ENCODE peak calls at places on chromosome X, in ten cellular contexts. One of them, this sample, is unnamed.

GRCh38 chrX:23902419-23902818 is 5.3 kb downstream of the APOO start:
- DNase-seq in right cardiac atrium: no peak
- DNase-seq in effector memory CD4-positive, alpha-beta T cell: no peak
- DNase-seq in EL: peak
- DNase-seq in stimulated activated CD8-positive, alpha-beta memory T cell treated with anti-CD3 and anti-CD28 coated beads, Interleukin-12 subunit alpha, Interleukin-12 subunit beta, amount 100 ng/mL, for 4 hours: no peak
- DNase-seq in IMR-90: peak
- DNase-seq in AG08396: peak
- DNase-seq in activated CD8-positive, alpha-beta T cell treated with anti-CD3 and anti-CD28 coated beads for 36 hours: no peak
- DNase-seq in activated T-helper 1 cell treated with anti-CD3 and anti-CD28 coated beads, Interleukin-12 subunit alpha, Interleukin-12 subunit beta, Interleukin-2, Interleukin-4 antibody, amounts not matched to agents 30 ng/mL and 10 ng/mL and 1 ng/mL, durations not matched to agents 14 hours and 24 hours and 36 hours: no peak
- DNase-seq in A549: no peak
- DNase-seq in this sample: no peak

GRCh38 chrX:44314259-44314734 is 29.2 kb downstream of the EFHC2 start:
- DNase-seq in right cardiac atrium: peak
- DNase-seq in effector memory CD4-positive, alpha-beta T cell: no peak
- DNase-seq in EL: peak
- DNase-seq in stimulated activated CD8-positive, alpha-beta memory T cell treated with anti-CD3 and anti-CD28 coated beads, Interleukin-12 subunit alpha, Interleukin-12 subunit beta, amount 100 ng/mL, for 4 hours: no peak
- DNase-seq in IMR-90: peak
- DNase-seq in AG08396: peak
- DNase-seq in activated CD8-positive, alpha-beta T cell treated with anti-CD3 and anti-CD28 coated beads for 36 hours: peak
- DNase-seq in activated T-helper 1 cell treated with anti-CD3 and anti-CD28 coated beads, Interleukin-12 subunit alpha, Interleukin-12 subunit beta, Interleukin-2, Interleukin-4 antibody, amounts not matched to agents 30 ng/mL and 10 ng/mL and 1 ng/mL, durations not matched to agents 14 hours and 24 hours and 36 hours: no peak
- DNase-seq in A549: no peak
- DNase-seq in this sample: peak

GRCh38 chrX:68292471-68292870 is 140.8 kb downstream of the OPHN1 start:
- DNase-seq in right cardiac atrium: no peak
- DNase-seq in effector memory CD4-positive, alpha-beta T cell: no peak
- DNase-seq in EL: peak
- DNase-seq in stimulated activated CD8-positive, alpha-beta memory T cell treated with anti-CD3 and anti-CD28 coated beads, Interleukin-12 subunit alpha, Interleukin-12 subunit beta, amount 100 ng/mL, for 4 hours: no peak
- DNase-seq in IMR-90: peak
- DNase-seq in AG08396: no peak
- DNase-seq in activated CD8-positive, alpha-beta T cell treated with anti-CD3 and anti-CD28 coated beads for 36 hours: no peak
- DNase-seq in activated T-helper 1 cell treated with anti-CD3 and anti-CD28 coated beads, Interleukin-12 subunit alpha, Interleukin-12 subunit beta, Interleukin-2, Interleukin-4 antibody, amounts not matched to agents 30 ng/mL and 10 ng/mL and 1 ng/mL, durations not matched to agents 14 hours and 24 hours and 36 hours: no peak
- DNase-seq in A549: no peak
- DNase-seq in this sample: no peak

GRCh38 chrX:10399152-10399741 is 221.1 kb downstream of the MID1 start:
- DNase-seq in right cardiac atrium: no peak
- DNase-seq in effector memory CD4-positive, alpha-beta T cell: no peak
- DNase-seq in EL: no peak
- DNase-seq in stimulated activated CD8-positive, alpha-beta memory T cell treated with anti-CD3 and anti-CD28 coated beads, Interleukin-12 subunit alpha, Interleukin-12 subunit beta, amount 100 ng/mL, for 4 hours: no peak
- DNase-seq in IMR-90: peak
- DNase-seq in AG08396: no peak
- DNase-seq in activated CD8-positive, alpha-beta T cell treated with anti-CD3 and anti-CD28 coated beads for 36 hours: no peak
- DNase-seq in activated T-helper 1 cell treated with anti-CD3 and anti-CD28 coated beads, Interleukin-12 subunit alpha, Interleukin-12 subunit beta, Interleukin-2, Interleukin-4 antibody, amounts not matched to agents 30 ng/mL and 10 ng/mL and 1 ng/mL, durations not matched to agents 14 hours and 24 hours and 36 hours: no peak
- DNase-seq in A549: no peak
- DNase-seq in this sample: no peak

GRCh38 chrX:52988985-52989917 is 30.9 kb upstream of the FAM156A start:
- DNase-seq in right cardiac atrium: no peak
- DNase-seq in effector memory CD4-positive, alpha-beta T cell: no peak
- DNase-seq in EL: no peak
- DNase-seq in stimulated activated CD8-positive, alpha-beta memory T cell treated with anti-CD3 and anti-CD28 coated beads, Interleukin-12 subunit alpha, Interleukin-12 subunit beta, amount 100 ng/mL, for 4 hours: no peak
- DNase-seq in IMR-90: no peak
- DNase-seq in AG08396: no peak
- DNase-seq in activated CD8-positive, alpha-beta T cell treated with anti-CD3 and anti-CD28 coated beads for 36 hours: peak
- DNase-seq in activated T-helper 1 cell treated with anti-CD3 and anti-CD28 coated beads, Interleukin-12 subunit alpha, Interleukin-12 subunit beta, Interleukin-2, Interleukin-4 antibody, amounts not matched to agents 30 ng/mL and 10 ng/mL and 1 ng/mL, durations not matched to agents 14 hours and 24 hours and 36 hours: no peak
- DNase-seq in A549: no peak
- DNase-seq in this sample: no peak

GRCh38 chrX:107834273-107835201 is 8.9 kb downstream of the MID2 start:
- DNase-seq in right cardiac atrium: no peak
- DNase-seq in effector memory CD4-positive, alpha-beta T cell: no peak
- DNase-seq in EL: no peak
- DNase-seq in stimulated activated CD8-positive, alpha-beta memory T cell treated with anti-CD3 and anti-CD28 coated beads, Interleukin-12 subunit alpha, Interleukin-12 subunit beta, amount 100 ng/mL, for 4 hours: no peak
- DNase-seq in IMR-90: no peak
- DNase-seq in AG08396: no peak
- DNase-seq in activated CD8-positive, alpha-beta T cell treated with anti-CD3 and anti-CD28 coated beads for 36 hours: no peak
- DNase-seq in activated T-helper 1 cell treated with anti-CD3 and anti-CD28 coated beads, Interleukin-12 subunit alpha, Interleukin-12 subunit beta, Interleukin-2, Interleukin-4 antibody, amounts not matched to agents 30 ng/mL and 10 ng/mL and 1 ng/mL, durations not matched to agents 14 hours and 24 hours and 36 hours: no peak
- DNase-seq in A549: no peak
- DNase-seq in this sample: no peak

GRCh38 chrX:18702362-18703195 is 4.9 kb upstream of the PPEF1 start:
- DNase-seq in right cardiac atrium: no peak
- DNase-seq in effector memory CD4-positive, alpha-beta T cell: no peak
- DNase-seq in EL: peak
- DNase-seq in stimulated activated CD8-positive, alpha-beta memory T cell treated with anti-CD3 and anti-CD28 coated beads, Interleukin-12 subunit alpha, Interleukin-12 subunit beta, amount 100 ng/mL, for 4 hours: no peak
- DNase-seq in IMR-90: peak
- DNase-seq in AG08396: peak
- DNase-seq in activated CD8-positive, alpha-beta T cell treated with anti-CD3 and anti-CD28 coated beads for 36 hours: no peak
- DNase-seq in activated T-helper 1 cell treated with anti-CD3 and anti-CD28 coated beads, Interleukin-12 subunit alpha, Interleukin-12 subunit beta, Interleukin-2, Interleukin-4 antibody, amounts not matched to agents 30 ng/mL and 10 ng/mL and 1 ng/mL, durations not matched to agents 14 hours and 24 hours and 36 hours: no peak
- DNase-seq in A549: peak
- DNase-seq in this sample: no peak

GRCh38 chrX:104315555-104315954 is 60.8 kb upstream of the ESX1 start:
- DNase-seq in right cardiac atrium: no peak
- DNase-seq in effector memory CD4-positive, alpha-beta T cell: no peak
- DNase-seq in EL: peak
- DNase-seq in stimulated activated CD8-positive, alpha-beta memory T cell treated with anti-CD3 and anti-CD28 coated beads, Interleukin-12 subunit alpha, Interleukin-12 subunit beta, amount 100 ng/mL, for 4 hours: no peak
- DNase-seq in IMR-90: peak
- DNase-seq in AG08396: peak
- DNase-seq in activated CD8-positive, alpha-beta T cell treated with anti-CD3 and anti-CD28 coated beads for 36 hours: no peak
- DNase-seq in activated T-helper 1 cell treated with anti-CD3 and anti-CD28 coated beads, Interleukin-12 subunit alpha, Interleukin-12 subunit beta, Interleukin-2, Interleukin-4 antibody, amounts not matched to agents 30 ng/mL and 10 ng/mL and 1 ng/mL, durations not matched to agents 14 hours and 24 hours and 36 hours: no peak
- DNase-seq in A549: no peak
- DNase-seq in this sample: peak

GRCh38 chrX:22109442-22109841 is 77.3 kb downstream of the PHEX start:
- DNase-seq in right cardiac atrium: no peak
- DNase-seq in effector memory CD4-positive, alpha-beta T cell: no peak
- DNase-seq in EL: peak
- DNase-seq in stimulated activated CD8-positive, alpha-beta memory T cell treated with anti-CD3 and anti-CD28 coated beads, Interleukin-12 subunit alpha, Interleukin-12 subunit beta, amount 100 ng/mL, for 4 hours: no peak
- DNase-seq in IMR-90: peak
- DNase-seq in AG08396: peak
- DNase-seq in activated CD8-positive, alpha-beta T cell treated with anti-CD3 and anti-CD28 coated beads for 36 hours: no peak
- DNase-seq in activated T-helper 1 cell treated with anti-CD3 and anti-CD28 coated beads, Interleukin-12 subunit alpha, Interleukin-12 subunit beta, Interleukin-2, Interleukin-4 antibody, amounts not matched to agents 30 ng/mL and 10 ng/mL and 1 ng/mL, durations not matched to agents 14 hours and 24 hours and 36 hours: no peak
- DNase-seq in A549: no peak
- DNase-seq in this sample: peak

GRCh38 chrX:10620121-10620699 is at the start of gene MID1:
- DNase-seq in right cardiac atrium: peak
- DNase-seq in effector memory CD4-positive, alpha-beta T cell: no peak
- DNase-seq in EL: peak
- DNase-seq in stimulated activated CD8-positive, alpha-beta memory T cell treated with anti-CD3 and anti-CD28 coated beads, Interleukin-12 subunit alpha, Interleukin-12 subunit beta, amount 100 ng/mL, for 4 hours: no peak
- DNase-seq in IMR-90: peak
- DNase-seq in AG08396: peak
- DNase-seq in activated CD8-positive, alpha-beta T cell treated with anti-CD3 and anti-CD28 coated beads for 36 hours: peak
- DNase-seq in activated T-helper 1 cell treated with anti-CD3 and anti-CD28 coated beads, Interleukin-12 subunit alpha, Interleukin-12 subunit beta, Interleukin-2, Interleukin-4 antibody, amounts not matched to agents 30 ng/mL and 10 ng/mL and 1 ng/mL, durations not matched to agents 14 hours and 24 hours and 36 hours: no peak
- DNase-seq in A549: peak
- DNase-seq in this sample: peak

GRCh38 chrX:106484233-106484632 is 127.5 kb upstream of the RADX start:
- DNase-seq in right cardiac atrium: no peak
- DNase-seq in effector memory CD4-positive, alpha-beta T cell: no peak
- DNase-seq in EL: no peak
- DNase-seq in stimulated activated CD8-positive, alpha-beta memory T cell treated with anti-CD3 and anti-CD28 coated beads, Interleukin-12 subunit alpha, Interleukin-12 subunit beta, amount 100 ng/mL, for 4 hours: no peak
- DNase-seq in IMR-90: no peak
- DNase-seq in AG08396: no peak
- DNase-seq in activated CD8-positive, alpha-beta T cell treated with anti-CD3 and anti-CD28 coated beads for 36 hours: peak
- DNase-seq in activated T-helper 1 cell treated with anti-CD3 and anti-CD28 coated beads, Interleukin-12 subunit alpha, Interleukin-12 subunit beta, Interleukin-2, Interleukin-4 antibody, amounts not matched to agents 30 ng/mL and 10 ng/mL and 1 ng/mL, durations not matched to agents 14 hours and 24 hours and 36 hours: peak
- DNase-seq in A549: no peak
- DNase-seq in this sample: no peak

GRCh38 chrX:9706426-9706825 is 59.2 kb downstream of the GPR143 start:
- DNase-seq in right cardiac atrium: no peak
- DNase-seq in effector memory CD4-positive, alpha-beta T cell: no peak
- DNase-seq in EL: no peak
- DNase-seq in stimulated activated CD8-positive, alpha-beta memory T cell treated with anti-CD3 and anti-CD28 coated beads, Interleukin-12 subunit alpha, Interleukin-12 subunit beta, amount 100 ng/mL, for 4 hours: no peak
- DNase-seq in IMR-90: no peak
- DNase-seq in AG08396: no peak
- DNase-seq in activated CD8-positive, alpha-beta T cell treated with anti-CD3 and anti-CD28 coated beads for 36 hours: no peak
- DNase-seq in activated T-helper 1 cell treated with anti-CD3 and anti-CD28 coated beads, Interleukin-12 subunit alpha, Interleukin-12 subunit beta, Interleukin-2, Interleukin-4 antibody, amounts not matched to agents 30 ng/mL and 10 ng/mL and 1 ng/mL, durations not matched to agents 14 hours and 24 hours and 36 hours: no peak
- DNase-seq in A549: no peak
- DNase-seq in this sample: no peak

GRCh38 chrX:154097003-154097596 is 417 bp downstream of the MECP2 start:
- DNase-seq in right cardiac atrium: peak
- DNase-seq in effector memory CD4-positive, alpha-beta T cell: peak
- DNase-seq in EL: peak
- DNase-seq in stimulated activated CD8-positive, alpha-beta memory T cell treated with anti-CD3 and anti-CD28 coated beads, Interleukin-12 subunit alpha, Interleukin-12 subunit beta, amount 100 ng/mL, for 4 hours: peak
- DNase-seq in IMR-90: peak
- DNase-seq in AG08396: peak
- DNase-seq in activated CD8-positive, alpha-beta T cell treated with anti-CD3 and anti-CD28 coated beads for 36 hours: peak
- DNase-seq in activated T-helper 1 cell treated with anti-CD3 and anti-CD28 coated beads, Interleukin-12 subunit alpha, Interleukin-12 subunit beta, Interleukin-2, Interleukin-4 antibody, amounts not matched to agents 30 ng/mL and 10 ng/mL and 1 ng/mL, durations not matched to agents 14 hours and 24 hours and 36 hours: peak
- DNase-seq in A549: peak
- DNase-seq in this sample: peak

GRCh38 chrX:136346506-136346905 is 45.7 kb downstream of the ADGRG4 start:
- DNase-seq in right cardiac atrium: no peak
- DNase-seq in effector memory CD4-positive, alpha-beta T cell: no peak
- DNase-seq in EL: no peak
- DNase-seq in stimulated activated CD8-positive, alpha-beta memory T cell treated with anti-CD3 and anti-CD28 coated beads, Interleukin-12 subunit alpha, Interleukin-12 subunit beta, amount 100 ng/mL, for 4 hours: no peak
- DNase-seq in IMR-90: no peak
- DNase-seq in AG08396: no peak
- DNase-seq in activated CD8-positive, alpha-beta T cell treated with anti-CD3 and anti-CD28 coated beads for 36 hours: no peak
- DNase-seq in activated T-helper 1 cell treated with anti-CD3 and anti-CD28 coated beads, Interleukin-12 subunit alpha, Interleukin-12 subunit beta, Interleukin-2, Interleukin-4 antibody, amounts not matched to agents 30 ng/mL and 10 ng/mL and 1 ng/mL, durations not matched to agents 14 hours and 24 hours and 36 hours: no peak
- DNase-seq in A549: no peak
- DNase-seq in this sample: no peak

GRCh38 chrX:129565046-129565649 is 25.1 kb downstream of the OCRL start:
- DNase-seq in right cardiac atrium: no peak
- DNase-seq in effector memory CD4-positive, alpha-beta T cell: no peak
- DNase-seq in EL: no peak
- DNase-seq in stimulated activated CD8-positive, alpha-beta memory T cell treated with anti-CD3 and anti-CD28 coated beads, Interleukin-12 subunit alpha, Interleukin-12 subunit beta, amount 100 ng/mL, for 4 hours: no peak
- DNase-seq in IMR-90: peak
- DNase-seq in AG08396: no peak
- DNase-seq in activated CD8-positive, alpha-beta T cell treated with anti-CD3 and anti-CD28 coated beads for 36 hours: no peak
- DNase-seq in activated T-helper 1 cell treated with anti-CD3 and anti-CD28 coated beads, Interleukin-12 subunit alpha, Interleukin-12 subunit beta, Interleukin-2, Interleukin-4 antibody, amounts not matched to agents 30 ng/mL and 10 ng/mL and 1 ng/mL, durations not matched to agents 14 hours and 24 hours and 36 hours: no peak
- DNase-seq in A549: no peak
- DNase-seq in this sample: no peak

GRCh38 chrX:134502686-134503085 is 42.7 kb downstream of the HPRT1 start:
- DNase-seq in right cardiac atrium: no peak
- DNase-seq in effector memory CD4-positive, alpha-beta T cell: no peak
- DNase-seq in EL: no peak
- DNase-seq in stimulated activated CD8-positive, alpha-beta memory T cell treated with anti-CD3 and anti-CD28 coated beads, Interleukin-12 subunit alpha, Interleukin-12 subunit beta, amount 100 ng/mL, for 4 hours: no peak
- DNase-seq in IMR-90: peak
- DNase-seq in AG08396: no peak
- DNase-seq in activated CD8-positive, alpha-beta T cell treated with anti-CD3 and anti-CD28 coated beads for 36 hours: no peak
- DNase-seq in activated T-helper 1 cell treated with anti-CD3 and anti-CD28 coated beads, Interleukin-12 subunit alpha, Interleukin-12 subunit beta, Interleukin-2, Interleukin-4 antibody, amounts not matched to agents 30 ng/mL and 10 ng/mL and 1 ng/mL, durations not matched to agents 14 hours and 24 hours and 36 hours: no peak
- DNase-seq in A549: no peak
- DNase-seq in this sample: no peak

GRCh38 chrX:71515039-71515398 is 17.9 kb upstream of the OGT start:
- DNase-seq in right cardiac atrium: peak
- DNase-seq in effector memory CD4-positive, alpha-beta T cell: no peak
- DNase-seq in EL: peak
- DNase-seq in stimulated activated CD8-positive, alpha-beta memory T cell treated with anti-CD3 and anti-CD28 coated beads, Interleukin-12 subunit alpha, Interleukin-12 subunit beta, amount 100 ng/mL, for 4 hours: no peak
- DNase-seq in IMR-90: no peak
- DNase-seq in AG08396: no peak
- DNase-seq in activated CD8-positive, alpha-beta T cell treated with anti-CD3 and anti-CD28 coated beads for 36 hours: no peak
- DNase-seq in activated T-helper 1 cell treated with anti-CD3 and anti-CD28 coated beads, Interleukin-12 subunit alpha, Interleukin-12 subunit beta, Interleukin-2, Interleukin-4 antibody, amounts not matched to agents 30 ng/mL and 10 ng/mL and 1 ng/mL, durations not matched to agents 14 hours and 24 hours and 36 hours: no peak
- DNase-seq in A549: no peak
- DNase-seq in this sample: peak

GRCh38 chrX:45765726-45766125 is 565.0 kb upstream of the DIPK2B start:
- DNase-seq in right cardiac atrium: no peak
- DNase-seq in effector memory CD4-positive, alpha-beta T cell: no peak
- DNase-seq in EL: no peak
- DNase-seq in stimulated activated CD8-positive, alpha-beta memory T cell treated with anti-CD3 and anti-CD28 coated beads, Interleukin-12 subunit alpha, Interleukin-12 subunit beta, amount 100 ng/mL, for 4 hours: no peak
- DNase-seq in IMR-90: no peak
- DNase-seq in AG08396: no peak
- DNase-seq in activated CD8-positive, alpha-beta T cell treated with anti-CD3 and anti-CD28 coated beads for 36 hours: peak
- DNase-seq in activated T-helper 1 cell treated with anti-CD3 and anti-CD28 coated beads, Interleukin-12 subunit alpha, Interleukin-12 subunit beta, Interleukin-2, Interleukin-4 antibody, amounts not matched to agents 30 ng/mL and 10 ng/mL and 1 ng/mL, durations not matched to agents 14 hours and 24 hours and 36 hours: no peak
- DNase-seq in A549: no peak
- DNase-seq in this sample: no peak

GRCh38 chrX:31854716-31855115 is 782.9 kb upstream of the FTHL17 start:
- DNase-seq in right cardiac atrium: no peak
- DNase-seq in effector memory CD4-positive, alpha-beta T cell: no peak
- DNase-seq in EL: no peak
- DNase-seq in stimulated activated CD8-positive, alpha-beta memory T cell treated with anti-CD3 and anti-CD28 coated beads, Interleukin-12 subunit alpha, Interleukin-12 subunit beta, amount 100 ng/mL, for 4 hours: no peak
- DNase-seq in IMR-90: no peak
- DNase-seq in AG08396: no peak
- DNase-seq in activated CD8-positive, alpha-beta T cell treated with anti-CD3 and anti-CD28 coated beads for 36 hours: no peak
- DNase-seq in activated T-helper 1 cell treated with anti-CD3 and anti-CD28 coated beads, Interleukin-12 subunit alpha, Interleukin-12 subunit beta, Interleukin-2, Interleukin-4 antibody, amounts not matched to agents 30 ng/mL and 10 ng/mL and 1 ng/mL, durations not matched to agents 14 hours and 24 hours and 36 hours: no peak
- DNase-seq in A549: no peak
- DNase-seq in this sample: no peak

GRCh38 chrX:41333744-41333993 is 293 bp upstream of the DDX3X start:
- DNase-seq in right cardiac atrium: no peak
- DNase-seq in effector memory CD4-positive, alpha-beta T cell: no peak
- DNase-seq in EL: peak
- DNase-seq in stimulated activated CD8-positive, alpha-beta memory T cell treated with anti-CD3 and anti-CD28 coated beads, Interleukin-12 subunit alpha, Interleukin-12 subunit beta, amount 100 ng/mL, for 4 hours: no peak
- DNase-seq in IMR-90: peak
- DNase-seq in AG08396: peak
- DNase-seq in activated CD8-positive, alpha-beta T cell treated with anti-CD3 and anti-CD28 coated beads for 36 hours: peak
- DNase-seq in activated T-helper 1 cell treated with anti-CD3 and anti-CD28 coated beads, Interleukin-12 subunit alpha, Interleukin-12 subunit beta, Interleukin-2, Interleukin-4 antibody, amounts not matched to agents 30 ng/mL and 10 ng/mL and 1 ng/mL, durations not matched to agents 14 hours and 24 hours and 36 hours: no peak
- DNase-seq in A549: peak
- DNase-seq in this sample: no peak